ENCODE peak calls at places on chromosome 22, in five cellular contexts. One of them, this sample, is unnamed.

GRCh38 chr22:26746311-26746710 is 88.9 kb downstream of the MIAT start:
- DNase-seq in fibroblast of mammary gland: no peak
- DNase-seq in cardiac fibroblast: no peak
- DNase-seq in fibroblast of the aortic adventitia: no peak
- DNase-seq in AG09309: no peak
- DNase-seq in this sample: no peak

GRCh38 chr22:24133187-24133965 is 47.9 kb upstream of the SUSD2 start:
- DNase-seq in fibroblast of mammary gland: peak
- DNase-seq in AG09309: no peak
- DNase-seq in cardiac fibroblast: peak
- DNase-seq in fibroblast of the aortic adventitia: no peak
- DNase-seq in this sample: no peak

GRCh38 chr22:26172389-26172990 is 3.2 kb downstream of the SEZ6L start:
- DNase-seq in cardiac fibroblast: peak
- DNase-seq in fibroblast of mammary gland: peak
- DNase-seq in AG09309: no peak
- DNase-seq in fibroblast of the aortic adventitia: peak
- DNase-seq in this sample: peak

GRCh38 chr22:47160141-47160541 is 397.7 kb downstream of the TBC1D22A start:
- DNase-seq in fibroblast of the aortic adventitia: no peak
- DNase-seq in AG09309: no peak
- DNase-seq in fibroblast of mammary gland: no peak
- DNase-seq in cardiac fibroblast: no peak
- DNase-seq in this sample: peak

GRCh38 chr22:35888181-35888870 is 140.3 kb downstream of the RBFOX2 start:
- DNase-seq in fibroblast of the aortic adventitia: no peak
- DNase-seq in cardiac fibroblast: no peak
- DNase-seq in fibroblast of mammary gland: no peak
- DNase-seq in AG09309: no peak
- DNase-seq in this sample: no peak

GRCh38 chr22:42353883-42354727 is 78.1 kb downstream of the NFAM1 start:
- DNase-seq in fibroblast of the aortic adventitia: no peak
- DNase-seq in fibroblast of mammary gland: peak
- DNase-seq in AG09309: no peak
- DNase-seq in cardiac fibroblast: no peak
- DNase-seq in this sample: peak

GRCh38 chr22:24494535-24495364 is at the start of gene UPB1:
- DNase-seq in cardiac fibroblast: no peak
- DNase-seq in AG09309: no peak
- DNase-seq in fibroblast of mammary gland: no peak
- DNase-seq in fibroblast of the aortic adventitia: no peak
- DNase-seq in this sample: no peak

GRCh38 chr22:23691748-23692423 is 1.1 kb downstream of the RGL4 start:
- DNase-seq in AG09309: no peak
- DNase-seq in fibroblast of the aortic adventitia: no peak
- DNase-seq in cardiac fibroblast: no peak
- DNase-seq in fibroblast of mammary gland: no peak
- DNase-seq in this sample: no peak

GRCh38 chr22:42344391-42344861 is 74.0 kb upstream of the TCF20 start:
- DNase-seq in AG09309: no peak
- DNase-seq in fibroblast of mammary gland: no peak
- DNase-seq in cardiac fibroblast: peak
- DNase-seq in fibroblast of the aortic adventitia: peak
- DNase-seq in this sample: peak

GRCh38 chr22:40670058-40670457 is 9.2 kb upstream of the MCHR1 start:
- DNase-seq in cardiac fibroblast: no peak
- DNase-seq in fibroblast of mammary gland: no peak
- DNase-seq in AG09309: no peak
- DNase-seq in fibroblast of the aortic adventitia: no peak
- DNase-seq in this sample: no peak

GRCh38 chr22:24088796-24089195 is 77.7 kb downstream of the CABIN1 start:
- DNase-seq in fibroblast of mammary gland: no peak
- DNase-seq in AG09309: peak
- DNase-seq in fibroblast of the aortic adventitia: no peak
- DNase-seq in cardiac fibroblast: peak
- DNase-seq in this sample: no peak

GRCh38 chr22:32617883-32618282 is 143.3 kb downstream of the FBXO7 start:
- DNase-seq in fibroblast of mammary gland: no peak
- DNase-seq in AG09309: no peak
- DNase-seq in cardiac fibroblast: no peak
- DNase-seq in fibroblast of the aortic adventitia: peak
- DNase-seq in this sample: no peak

GRCh38 chr22:30968015-30968923 is at the start of gene MORC2:
- DNase-seq in cardiac fibroblast: peak
- DNase-seq in fibroblast of mammary gland: no peak
- DNase-seq in AG09309: no peak
- DNase-seq in fibroblast of the aortic adventitia: peak
- DNase-seq in this sample: peak

GRCh38 chr22:40326905-40327735 is 19.2 kb upstream of the ADSL start:
- DNase-seq in fibroblast of the aortic adventitia: no peak
- DNase-seq in cardiac fibroblast: peak
- DNase-seq in fibroblast of mammary gland: peak
- DNase-seq in AG09309: no peak
- DNase-seq in this sample: no peak

GRCh38 chr22:23899042-23899745 is 5.0 kb downstream of the MIF start:
- DNase-seq in fibroblast of the aortic adventitia: no peak
- DNase-seq in AG09309: no peak
- DNase-seq in cardiac fibroblast: no peak
- DNase-seq in fibroblast of mammary gland: no peak
- DNase-seq in this sample: no peak

GRCh38 chr22:37328017-37328416 is 45.7 kb downstream of the CYTH4 start:
- DNase-seq in AG09309: peak
- DNase-seq in fibroblast of the aortic adventitia: peak
- DNase-seq in cardiac fibroblast: peak
- DNase-seq in fibroblast of mammary gland: peak
- DNase-seq in this sample: no peak

GRCh38 chr22:43015677-43016042 is 711 bp upstream of the PACSIN2 start:
- DNase-seq in cardiac fibroblast: no peak
- DNase-seq in fibroblast of the aortic adventitia: no peak
- DNase-seq in fibroblast of mammary gland: no peak
- DNase-seq in AG09309: no peak
- DNase-seq in this sample: no peak

GRCh38 chr22:45504703-45505341 is 2.1 kb downstream of the FBLN1 start:
- DNase-seq in AG09309: no peak
- DNase-seq in fibroblast of the aortic adventitia: peak
- DNase-seq in fibroblast of mammary gland: no peak
- DNase-seq in cardiac fibroblast: peak
- DNase-seq in this sample: peak

DNA sequence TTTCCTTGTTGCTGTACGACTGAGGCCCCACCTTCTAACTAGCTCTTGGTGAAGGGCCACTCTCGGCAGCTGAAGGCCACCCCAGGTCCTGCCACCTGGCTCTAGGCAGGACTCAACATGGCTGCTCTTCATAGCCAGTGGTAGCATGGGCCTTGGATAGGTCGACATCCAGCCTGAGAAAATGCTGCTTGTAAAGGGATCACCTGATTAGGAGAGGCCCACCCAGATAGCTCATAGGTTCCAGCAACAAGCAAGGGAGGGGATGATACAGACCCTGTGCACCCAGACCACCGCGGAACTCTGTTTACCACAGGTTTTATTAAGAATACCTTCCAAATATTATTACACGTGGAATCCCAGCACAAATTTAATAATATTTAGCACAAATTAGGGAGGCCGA is 341.4 kb downstream of the BRD1 start:
- DNase-seq in fibroblast of the aortic adventitia: no peak
- DNase-seq in cardiac fibroblast: no peak
- DNase-seq in fibroblast of mammary gland: no peak
- DNase-seq in AG09309: no peak
- DNase-seq in this sample: no peak
- TF ChIP-seq CTCF in fibroblast of the aortic adventitia: no peak
- TF ChIP-seq CTCF in cardiac fibroblast: no peak
- TF ChIP-seq CTCF in fibroblast of mammary gland: no peak
- TF ChIP-seq CTCF in AG09309: no peak
- TF ChIP-seq CTCF in this sample: no peak

DNA sequence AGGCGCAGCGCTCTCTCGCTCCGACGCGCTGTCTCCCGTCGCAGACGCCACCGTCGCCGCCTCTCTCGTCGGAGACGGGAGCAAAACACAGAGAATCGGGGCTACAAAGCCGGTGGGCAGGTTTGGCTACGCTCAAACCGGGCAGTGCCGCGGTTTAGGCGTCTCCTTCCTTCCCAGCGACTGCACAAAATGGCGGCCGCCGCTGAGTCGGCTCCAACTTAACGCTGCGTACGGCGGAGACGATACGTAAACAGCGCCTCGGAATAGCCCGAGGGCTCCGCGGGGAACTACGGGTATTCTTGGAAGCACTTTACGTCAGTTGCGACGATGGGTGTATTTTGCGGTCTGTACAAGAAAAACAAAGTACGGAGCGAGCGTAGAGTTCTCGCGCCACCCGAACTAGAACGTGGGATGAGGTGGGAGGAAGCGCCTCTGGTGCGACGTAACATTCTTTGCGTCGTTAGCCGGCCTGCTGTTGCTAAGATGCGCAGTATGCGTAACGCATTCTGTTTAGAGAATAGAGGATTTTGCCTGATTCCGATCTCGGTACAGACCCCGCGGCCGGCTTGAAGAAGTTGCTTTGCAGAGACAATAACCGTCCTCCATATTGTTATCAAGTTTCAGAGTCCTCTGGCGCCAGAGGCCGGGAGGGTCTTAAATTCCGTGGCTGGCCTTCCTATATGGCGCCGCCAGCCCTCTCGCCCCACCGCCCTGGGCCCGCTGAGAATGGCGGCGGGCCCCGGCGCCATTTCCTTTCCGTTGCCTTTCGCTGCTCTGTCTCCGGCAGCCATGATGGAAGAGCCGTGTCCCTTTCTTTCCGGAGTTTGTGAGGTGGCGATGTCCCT is at the start of gene DDX17:
- DNase-seq in fibroblast of the aortic adventitia: peak
- DNase-seq in cardiac fibroblast: peak
- DNase-seq in AG09309: peak
- DNase-seq in fibroblast of mammary gland: peak
- DNase-seq in this sample: peak
- TF ChIP-seq CTCF in fibroblast of the aortic adventitia: no peak
- TF ChIP-seq CTCF in cardiac fibroblast: no peak
- TF ChIP-seq CTCF in AG09309: no peak
- TF ChIP-seq CTCF in fibroblast of mammary gland: no peak
- TF ChIP-seq CTCF in this sample: no peak

DNA sequence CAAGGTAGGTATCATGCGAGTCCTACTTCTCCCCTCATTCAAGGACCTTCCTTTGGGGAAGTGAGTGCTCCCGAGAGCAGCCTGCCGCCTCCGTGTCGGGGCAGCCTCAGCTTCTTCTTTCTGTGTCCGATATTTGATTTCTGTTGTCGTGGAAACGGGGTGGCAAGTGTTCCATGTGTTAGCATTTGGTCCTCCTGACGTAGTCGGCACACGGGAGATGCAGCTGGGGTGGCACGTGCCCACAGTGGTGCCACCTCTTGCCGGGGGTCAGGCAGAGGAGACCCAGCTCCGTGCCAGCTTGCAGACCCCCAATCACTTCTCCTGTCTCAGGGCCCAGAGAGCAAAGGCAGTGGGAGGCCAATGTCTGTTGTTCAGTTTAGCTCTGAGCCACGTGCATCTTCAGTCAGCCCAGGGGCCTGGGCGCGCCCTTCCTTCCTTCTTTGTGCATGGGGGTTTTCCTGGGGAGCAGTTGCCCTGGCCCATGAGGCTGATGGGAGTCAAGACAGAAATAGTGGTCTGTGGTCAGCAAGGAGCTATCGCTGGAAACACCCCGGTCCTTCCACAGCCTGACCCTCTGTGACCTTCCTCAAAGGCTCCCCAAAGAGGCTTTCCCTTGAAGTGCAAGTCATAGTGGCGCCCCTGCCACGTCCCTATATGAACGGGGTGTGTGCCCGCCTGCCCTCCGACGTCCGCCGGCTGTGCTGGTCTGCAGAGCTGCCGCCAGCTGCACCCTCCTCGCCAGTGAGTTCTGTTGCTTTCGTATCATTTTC is 44.5 kb downstream of the PARVB start:
- DNase-seq in fibroblast of the aortic adventitia: no peak
- DNase-seq in cardiac fibroblast: no peak
- DNase-seq in fibroblast of mammary gland: no peak
- DNase-seq in AG09309: no peak
- DNase-seq in this sample: no peak
- TF ChIP-seq CTCF in fibroblast of the aortic adventitia: no peak
- TF ChIP-seq CTCF in cardiac fibroblast: no peak
- TF ChIP-seq CTCF in fibroblast of mammary gland: no peak
- TF ChIP-seq CTCF in AG09309: no peak
- TF ChIP-seq CTCF in this sample: no peak

GRCh38 chr22:34886391-34886790 is 179.6 kb upstream of the ISX start:
- DNase-seq in fibroblast of the aortic adventitia: peak
- DNase-seq in cardiac fibroblast: no peak
- DNase-seq in AG09309: no peak
- DNase-seq in fibroblast of mammary gland: no peak
- DNase-seq in this sample: no peak
- TF ChIP-seq CTCF in fibroblast of the aortic adventitia: no peak
- TF ChIP-seq CTCF in cardiac fibroblast: no peak
- TF ChIP-seq CTCF in AG09309: no peak
- TF ChIP-seq CTCF in fibroblast of mammary gland: no peak
- TF ChIP-seq CTCF in this sample: no peak

DNA sequence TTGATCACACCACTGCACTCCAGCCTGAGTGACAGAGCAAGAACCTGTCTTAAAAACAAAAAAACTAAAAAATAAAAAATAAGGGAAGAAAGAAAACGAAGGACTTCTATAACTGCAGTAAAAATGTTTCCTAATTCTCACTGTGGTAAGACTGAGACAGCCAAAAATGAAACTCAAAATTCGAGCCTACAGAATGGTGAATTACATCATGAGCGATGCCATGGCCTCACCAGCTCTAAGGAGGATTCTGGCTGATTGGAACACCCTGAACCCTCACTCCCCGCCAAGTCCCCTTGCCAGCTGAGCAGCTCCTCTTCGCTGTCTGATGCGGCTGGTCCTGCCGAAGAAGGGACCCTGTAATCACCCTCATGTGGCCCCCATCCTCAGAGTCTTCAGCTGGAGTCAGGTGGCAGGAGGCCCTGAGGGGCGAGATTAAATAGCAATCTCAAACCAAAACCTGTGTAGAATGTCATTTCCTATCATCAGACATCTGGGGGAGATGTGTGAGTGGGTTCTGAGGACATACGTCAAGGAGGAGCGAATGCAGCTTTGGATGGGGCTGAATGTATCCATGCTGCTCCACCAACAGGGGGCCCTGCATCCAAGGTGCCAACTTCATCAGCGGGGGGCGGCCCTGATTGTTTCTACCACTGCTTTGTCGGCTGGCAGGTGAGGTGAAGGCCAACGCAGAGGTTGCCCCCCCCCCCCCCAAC is 29.2 kb downstream of the PDGFB start:
- DNase-seq in fibroblast of mammary gland: no peak
- DNase-seq in AG09309: no peak
- DNase-seq in fibroblast of the aortic adventitia: no peak
- DNase-seq in cardiac fibroblast: no peak
- DNase-seq in this sample: no peak
- TF ChIP-seq CTCF in fibroblast of mammary gland: peak
- TF ChIP-seq CTCF in AG09309: peak
- TF ChIP-seq CTCF in fibroblast of the aortic adventitia: peak
- TF ChIP-seq CTCF in cardiac fibroblast: peak
- TF ChIP-seq CTCF in this sample: peak

This sample was measured in glutamatergic neuron.